ENCODE peak calls at places on chromosomes 1 and 21, in nine cellular contexts. N is pancreas; W is NCI-H187; S is left colon; I is left ventricle myocardium superior; G is tibial nerve; Q is activated CD8-positive, alpha-beta memory T cell treated with anti-CD3 and anti-CD28 coated beads for 1 hour; A is hippocampal formation; V is effector CD4-positive, alpha-beta T cell. K is an unnamed sample.
A peak's percentile ranks its signal among the peaks of the same experiment; 100 is the strongest.

GRCh38 chr1:238647877-238648276 is 738.5 kb upstream of the CHRM3 start:
- DNase-seq in V (no peak), W (no peak), G (no peak), Q (no peak), I (no peak), S (no peak), A (no peak), N (no peak), K (no peak)

GRCh38 chr21:40671721-40672120 is 175.2 kb downstream of the DSCAM start:
- DNase-seq in W (no peak), V (no peak), N (no peak), A (no peak), Q (no peak), I (no peak), G (no peak), S (no peak), K (no peak)

GRCh38 chr1:227994632-227995300 is 12.0 kb upstream of the WNT3A start:
- DNase-seq in Q (no peak), A (no peak), W (no peak), N (no peak), I (no peak), S (no peak), V (no peak), G (no peak), K (no peak)

GRCh38 chr1:87806377-87807094 is 477.9 kb downstream of the LMO4 start:
- DNase-seq in G (no peak), W (no peak), S (no peak), Q (no peak), I (no peak), V (no peak), N (no peak), A (no peak), K (no peak)

GRCh38 chr1:36763771-36764170 is 270.5 kb downstream of the GRIK3 start:
- DNase-seq in N (peak; percentile 12), Q (no peak), W (no peak), A (no peak), G (no peak), I (no peak), S (no peak), V (no peak), K (no peak)

GRCh38 chr1:78377356-78377928 is 113.3 kb upstream of the PTGFR start:
- DNase-seq in A (no peak), Q (no peak), W (no peak), G (no peak), I (no peak), S (no peak), V (no peak), N (no peak), K (no peak)

GRCh38 chr21:28943631-28944030 is 49.0 kb downstream of the LTN1 start:
- DNase-seq in Q (no peak), A (no peak), N (no peak), W (no peak), V (no peak), G (no peak), I (no peak), S (no peak), K (no peak)

GRCh38 chr1:2800664-2801045 is 838 bp downstream of the TTC34 start:
- DNase-seq in A (no peak), I (peak; percentile 25), N (peak; percentile 49), W (no peak), G (no peak), Q (no peak), V (no peak), S (no peak), K (peak; percentile 25)

GRCh38 chr1:202623075-202623474 is 87.2 kb downstream of the SYT2 start:
- DNase-seq in V (no peak), I (peak; percentile 66), G (no peak), N (peak; percentile 55), A (no peak), Q (no peak), W (no peak), S (no peak), K (peak; percentile 61)

GRCh38 chr1:226882187-226882586 is 11.8 kb downstream of the PSEN2 start:
- DNase-seq in S (no peak), V (no peak), I (no peak), A (no peak), N (no peak), W (no peak), G (peak; percentile 27), Q (no peak), K (no peak)

GRCh38 chr1:67460648-67461500 is 30.7 kb upstream of the SERBP1 start:
- DNase-seq in V (no peak), W (no peak), S (no peak), I (peak; percentile 83), G (peak; percentile 7), A (no peak), Q (no peak), N (no peak), K (peak; percentile 73)

GRCh38 chr21:15741510-15741909 is 11.7 kb downstream of the USP25 start:
- DNase-seq in I (no peak), V (no peak), A (no peak), S (no peak), N (no peak), W (no peak), Q (no peak), G (no peak), K (no peak)

GRCh38 chr1:56359036-56359435 is 220.3 kb downstream of the PLPP3 start:
- DNase-seq in V (no peak), G (no peak), I (no peak), W (no peak), Q (no peak), A (no peak), N (no peak), S (no peak), K (no peak)

GRCh38 chr1:151639466-151639865 is 27.6 kb downstream of the SNX27 start:
- DNase-seq in N (no peak), S (no peak), A (no peak), W (no peak), I (no peak), V (no peak), G (no peak), Q (no peak), K (no peak)

K was measured in Right ventricle myocardium superior.